ENCODE peak calls at places on chromosomes 11 and 22, in seven cellular contexts. One of them, this sample, is unnamed.

GRCh38 chr11:62547691-62548281 is 1.2 kb upstream of the AHNAK start:
- DNase-seq in uterus: peak; percentile 46
- DNase-seq in CD8-positive, alpha-beta T cell: no peak
- DNase-seq in ovary: no peak
- DNase-seq in A549: peak; percentile 65
- DNase-seq in colonic mucosa: peak; percentile 45
- DNase-seq in tibial nerve: no peak
- DNase-seq in this sample: no peak

GRCh38 chr11:66059966-66060680 is 8.0 kb downstream of the SF3B2 start:
- DNase-seq in CD8-positive, alpha-beta T cell: no peak
- DNase-seq in uterus: no peak
- DNase-seq in tibial nerve: no peak
- DNase-seq in ovary: no peak
- DNase-seq in colonic mucosa: no peak
- DNase-seq in A549: no peak
- DNase-seq in this sample: no peak

GRCh38 chr11:103528046-103528445 is 418.8 kb downstream of the DYNC2H1 start:
- DNase-seq in ovary: no peak
- DNase-seq in A549: no peak
- DNase-seq in CD8-positive, alpha-beta T cell: no peak
- DNase-seq in colonic mucosa: no peak
- DNase-seq in uterus: no peak
- DNase-seq in tibial nerve: no peak
- DNase-seq in this sample: no peak

GRCh38 chr11:113835306-113835705 is 40.1 kb downstream of the USP28 start:
- DNase-seq in colonic mucosa: no peak
- DNase-seq in CD8-positive, alpha-beta T cell: no peak
- DNase-seq in A549: no peak
- DNase-seq in ovary: no peak
- DNase-seq in tibial nerve: no peak
- DNase-seq in uterus: no peak
- DNase-seq in this sample: no peak

GRCh38 chr22:36197065-36197440 is 4.6 kb downstream of the APOL4 start:
- DNase-seq in ovary: peak; percentile 73
- DNase-seq in colonic mucosa: no peak
- DNase-seq in A549: no peak
- DNase-seq in tibial nerve: no peak
- DNase-seq in uterus: peak; percentile 85
- DNase-seq in CD8-positive, alpha-beta T cell: no peak
- DNase-seq in this sample: peak; percentile 66

GRCh38 chr22:49655168-49655812 is 172.4 kb downstream of the BRD1 start:
- DNase-seq in A549: no peak
- DNase-seq in colonic mucosa: no peak
- DNase-seq in CD8-positive, alpha-beta T cell: no peak
- DNase-seq in uterus: no peak
- DNase-seq in tibial nerve: no peak
- DNase-seq in ovary: no peak
- DNase-seq in this sample: no peak

GRCh38 chr11:133104014-133104753 is 428.1 kb downstream of the OPCML start:
- DNase-seq in ovary: no peak
- DNase-seq in A549: no peak
- DNase-seq in uterus: no peak
- DNase-seq in colonic mucosa: no peak
- DNase-seq in CD8-positive, alpha-beta T cell: no peak
- DNase-seq in tibial nerve: no peak
- DNase-seq in this sample: no peak

GRCh38 chr11:7220636-7221035 is 31.1 kb upstream of the SYT9 start:
- DNase-seq in colonic mucosa: no peak
- DNase-seq in tibial nerve: no peak
- DNase-seq in A549: no peak
- DNase-seq in uterus: no peak
- DNase-seq in CD8-positive, alpha-beta T cell: no peak
- DNase-seq in ovary: no peak
- DNase-seq in this sample: no peak

GRCh38 chr11:12200359-12201015 is 90.1 kb downstream of the MICAL2 start:
- DNase-seq in CD8-positive, alpha-beta T cell: no peak
- DNase-seq in ovary: no peak
- DNase-seq in colonic mucosa: no peak
- DNase-seq in A549: no peak
- DNase-seq in tibial nerve: no peak
- DNase-seq in uterus: peak; percentile 43
- DNase-seq in this sample: no peak

GRCh38 chr11:73383249-73384126 is 7.3 kb downstream of the RELT start:
- DNase-seq in A549: no peak
- DNase-seq in colonic mucosa: peak; percentile 43
- DNase-seq in uterus: no peak
- DNase-seq in CD8-positive, alpha-beta T cell: no peak
- DNase-seq in tibial nerve: no peak
- DNase-seq in ovary: no peak
- DNase-seq in this sample: no peak

GRCh38 chr11:31812392-31813241 is 1.5 kb upstream of the PAX6 start:
- DNase-seq in ovary: no peak
- DNase-seq in uterus: no peak
- DNase-seq in A549: no peak
- DNase-seq in CD8-positive, alpha-beta T cell: no peak
- DNase-seq in colonic mucosa: no peak
- DNase-seq in tibial nerve: no peak
- DNase-seq in this sample: no peak

DNA sequence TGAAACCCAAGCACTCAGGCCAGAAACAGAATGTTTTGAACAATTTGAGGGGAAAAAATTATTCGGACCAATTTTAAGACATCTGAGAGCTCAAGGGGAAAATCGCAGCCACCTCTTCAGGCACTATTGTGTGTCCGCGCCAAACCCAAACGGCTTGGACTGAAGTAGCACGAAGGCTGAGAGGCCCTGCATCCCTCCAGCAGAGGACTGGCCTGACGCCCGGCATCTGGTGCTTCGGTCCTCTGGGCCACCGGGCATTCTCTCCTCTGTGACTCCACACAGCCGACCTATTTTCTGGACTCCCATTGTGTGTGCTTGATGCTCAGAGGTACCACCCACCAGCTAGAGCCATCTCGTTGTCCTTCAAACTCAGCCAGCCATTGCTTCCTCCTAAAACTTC is 450.5 kb downstream of the SOX6 start:
- DNase-seq in CD8-positive, alpha-beta T cell: no peak
- DNase-seq in uterus: no peak
- DNase-seq in A549: no peak
- DNase-seq in colonic mucosa: no peak
- DNase-seq in tibial nerve: no peak
- DNase-seq in ovary: no peak
- DNase-seq in this sample: no peak
- H3K27ac ChIP-seq in CD8-positive, alpha-beta T cell: no peak overlapping the region
- H3K27ac ChIP-seq in uterus: no peak overlapping the region
- H3K27ac ChIP-seq in A549: no peak overlapping the region
- H3K27ac ChIP-seq in colonic mucosa: no peak overlapping the region
- H3K27ac ChIP-seq in tibial nerve: no peak overlapping the region
- H3K27ac ChIP-seq in ovary: no peak overlapping the region
- H3K27ac ChIP-seq in this sample: no peak overlapping the region

GRCh38 chr22:47544696-47545095 is 782.2 kb downstream of the TBC1D22A start:
- DNase-seq in tibial nerve: no peak
- DNase-seq in colonic mucosa: no peak
- DNase-seq in ovary: no peak
- DNase-seq in uterus: no peak
- DNase-seq in CD8-positive, alpha-beta T cell: peak; percentile 27
- DNase-seq in A549: no peak
- DNase-seq in this sample: no peak

GRCh38 chr22:47543447-47543846 is 781.0 kb downstream of the TBC1D22A start:
- DNase-seq in colonic mucosa: no peak
- DNase-seq in tibial nerve: no peak
- DNase-seq in CD8-positive, alpha-beta T cell: no peak
- DNase-seq in ovary: no peak
- DNase-seq in uterus: no peak
- DNase-seq in A549: no peak
- DNase-seq in this sample: no peak

GRCh38 chr22:47539374-47539773 is 776.9 kb downstream of the TBC1D22A start:
- DNase-seq in colonic mucosa: no peak
- DNase-seq in tibial nerve: no peak
- DNase-seq in A549: no peak
- DNase-seq in uterus: no peak
- DNase-seq in CD8-positive, alpha-beta T cell: no peak
- DNase-seq in ovary: no peak
- DNase-seq in this sample: no peak

GRCh38 chr22:47535681-47536080 is 773.2 kb downstream of the TBC1D22A start:
- DNase-seq in colonic mucosa: no peak
- DNase-seq in tibial nerve: no peak
- DNase-seq in CD8-positive, alpha-beta T cell: no peak
- DNase-seq in uterus: no peak
- DNase-seq in A549: no peak
- DNase-seq in ovary: no peak
- DNase-seq in this sample: no peak

GRCh38 chr22:47540011-47540410 is 777.6 kb downstream of the TBC1D22A start:
- DNase-seq in tibial nerve: no peak
- DNase-seq in uterus: no peak
- DNase-seq in CD8-positive, alpha-beta T cell: no peak
- DNase-seq in ovary: no peak
- DNase-seq in colonic mucosa: no peak
- DNase-seq in A549: peak; percentile 10
- DNase-seq in this sample: no peak
- H3K9me3 ChIP-seq in tibial nerve: no peaks in the 10 kb centered on the region
- H3K9me3 ChIP-seq in uterus: no peaks in the 10 kb centered on the region
- H3K9me3 ChIP-seq in CD8-positive, alpha-beta T cell: no peaks in the 10 kb centered on the region
- H3K9me3 ChIP-seq in ovary: no peaks in the 10 kb centered on the region
- H3K9me3 ChIP-seq in colonic mucosa: no peaks in the 10 kb centered on the region
- H3K9me3 ChIP-seq in A549: no peaks in the 10 kb centered on the region
- H3K9me3 ChIP-seq in this sample: peaks cover 2% of the 10 kb centered on the region

GRCh38 chr11:116190206-116190605 is 582.6 kb downstream of the BUD13 start:
- DNase-seq in A549: no peak
- DNase-seq in CD8-positive, alpha-beta T cell: no peak
- DNase-seq in tibial nerve: no peak
- DNase-seq in ovary: no peak
- DNase-seq in uterus: no peak
- DNase-seq in colonic mucosa: no peak
- DNase-seq in this sample: no peak

GRCh38 chr11:116194156-116194904 is 578.5 kb downstream of the BUD13 start:
- DNase-seq in uterus: no peak
- DNase-seq in ovary: no peak
- DNase-seq in A549: no peak
- DNase-seq in CD8-positive, alpha-beta T cell: no peak
- DNase-seq in colonic mucosa: no peak
- DNase-seq in tibial nerve: no peak
- DNase-seq in this sample: no peak

GRCh38 chr11:116192509-116193206 is 580.1 kb downstream of the BUD13 start:
- DNase-seq in ovary: no peak
- DNase-seq in A549: no peak
- DNase-seq in CD8-positive, alpha-beta T cell: no peak
- DNase-seq in uterus: no peak
- DNase-seq in tibial nerve: no peak
- DNase-seq in colonic mucosa: no peak
- DNase-seq in this sample: peak; percentile 48

GRCh38 chr11:116190861-116191260 is 581.9 kb downstream of the BUD13 start:
- DNase-seq in tibial nerve: no peak
- DNase-seq in ovary: no peak
- DNase-seq in A549: no peak
- DNase-seq in uterus: no peak
- DNase-seq in CD8-positive, alpha-beta T cell: no peak
- DNase-seq in colonic mucosa: no peak
- DNase-seq in this sample: no peak

DNA sequence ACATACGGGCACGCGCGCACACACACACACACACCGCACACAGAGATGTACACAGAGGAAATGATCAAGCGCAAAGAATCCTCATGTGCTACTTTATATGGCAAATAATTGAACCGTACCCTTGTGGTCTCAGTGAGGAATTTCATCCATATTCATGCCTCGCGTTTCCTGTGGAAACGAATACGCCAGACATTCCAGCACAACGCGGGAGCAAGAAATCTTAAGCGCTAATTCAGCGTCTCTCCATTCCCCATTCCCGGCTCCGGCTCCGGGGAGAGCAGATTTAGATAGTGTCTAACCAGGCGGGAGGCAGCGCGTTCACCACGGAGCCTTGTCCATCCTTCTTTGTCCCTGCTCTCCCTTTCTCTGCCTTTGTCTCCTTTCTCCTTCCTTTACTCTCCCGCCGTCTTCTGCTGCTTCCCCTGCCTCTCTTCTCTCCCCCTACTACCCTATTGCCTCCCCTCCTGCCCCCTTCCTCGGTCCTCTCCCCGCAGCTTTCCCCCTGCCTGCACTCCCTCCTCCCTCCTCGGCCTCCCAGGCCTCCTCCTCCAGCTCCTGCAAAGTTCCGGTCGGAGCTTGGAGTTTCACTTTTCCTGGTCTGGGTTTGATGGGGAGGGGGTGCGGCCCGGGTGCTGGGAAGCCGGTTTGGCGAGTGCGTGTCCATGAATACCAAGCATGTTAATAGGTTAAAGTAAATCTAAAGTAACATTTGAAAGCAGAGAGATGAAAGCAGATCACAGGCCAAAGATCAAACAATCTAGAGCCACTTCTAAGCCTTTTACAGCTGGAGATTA is 579.3 kb downstream of the BUD13 start:
- DNase-seq in colonic mucosa: peak; percentile 44
- DNase-seq in ovary: peak; percentile 21
- DNase-seq in A549: peak; percentile 2
- DNase-seq in uterus: peak; percentile 39
- DNase-seq in CD8-positive, alpha-beta T cell: no peak
- DNase-seq in tibial nerve: no peak
- DNase-seq in this sample: peak; percentile 46
- TF ChIP-seq CTCF in colonic mucosa: no peak
- TF ChIP-seq CTCF in ovary: no peak
- TF ChIP-seq CTCF in A549: no peak
- TF ChIP-seq CTCF in uterus: no peak
- TF ChIP-seq CTCF in CD8-positive, alpha-beta T cell: no peak
- TF ChIP-seq CTCF in tibial nerve: no peak
- TF ChIP-seq CTCF in this sample: peak; percentile 14

DNA sequence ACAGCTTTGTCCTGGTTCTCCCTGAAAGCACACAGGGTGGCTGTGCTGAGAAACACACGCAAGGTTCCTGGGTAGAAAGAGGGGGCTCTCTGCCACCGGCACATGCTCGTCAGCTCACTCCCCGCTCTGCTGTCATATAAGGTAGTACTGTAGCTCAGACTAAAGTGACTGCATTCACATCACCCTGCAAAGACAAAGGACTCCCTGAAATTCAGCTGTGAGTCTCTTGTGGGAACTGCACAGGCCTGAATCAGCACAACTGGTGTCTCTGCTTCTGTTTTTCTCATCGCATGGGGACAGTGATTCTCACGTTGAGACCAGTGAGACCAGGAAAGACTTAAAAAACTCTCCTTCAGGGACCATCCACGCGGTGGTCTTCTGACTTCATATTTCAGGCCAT is 124.1 kb upstream of the BID start:
- DNase-seq in colonic mucosa: no peak
- DNase-seq in uterus: no peak
- DNase-seq in ovary: no peak
- DNase-seq in CD8-positive, alpha-beta T cell: no peak
- DNase-seq in tibial nerve: no peak
- DNase-seq in A549: no peak
- DNase-seq in this sample: no peak
- H3K27ac ChIP-seq in colonic mucosa: no peak overlapping the region
- H3K27ac ChIP-seq in uterus: no peak overlapping the region
- H3K27ac ChIP-seq in ovary: no peak overlapping the region
- H3K27ac ChIP-seq in CD8-positive, alpha-beta T cell: no peak overlapping the region
- H3K27ac ChIP-seq in tibial nerve: no peak overlapping the region
- H3K27ac ChIP-seq in A549: no peak overlapping the region
- H3K27ac ChIP-seq in this sample: no peak overlapping the region

GRCh38 chr22:22454997-22455396 is 53.5 kb downstream of the ZNF280B start:
- DNase-seq in CD8-positive, alpha-beta T cell: no peak
- DNase-seq in A549: no peak
- DNase-seq in tibial nerve: no peak
- DNase-seq in colonic mucosa: no peak
- DNase-seq in ovary: no peak
- DNase-seq in uterus: no peak
- DNase-seq in this sample: no peak
- H3K9me3 ChIP-seq in CD8-positive, alpha-beta T cell: peaks cover 15% of the 10 kb centered on the region
- H3K9me3 ChIP-seq in A549: peaks cover 20% of the 10 kb centered on the region
- H3K9me3 ChIP-seq in tibial nerve: peaks cover 14% of the 10 kb centered on the region
- H3K9me3 ChIP-seq in colonic mucosa: no peaks in the 10 kb centered on the region
- H3K9me3 ChIP-seq in ovary: no peaks in the 10 kb centered on the region
- H3K9me3 ChIP-seq in uterus: no peaks in the 10 kb centered on the region
- H3K9me3 ChIP-seq in this sample: peaks cover 25% of the 10 kb centered on the region